ENCODE peak calls at places on chromosomes 7 and 10, in five cellular contexts. R, X, G, Y and M are unnamed samples.

GRCh38 chr7:75892634-75893272 is 13.9 kb downstream of the RHBDD2 start:
- DNase-seq in G (no peak), Y (peak; percentile 50), X (no peak), R (peak; percentile 26), M (no peak)

GRCh38 chr10:33566001-33566400 is 231.5 kb upstream of the NRP1 start:
- DNase-seq in Y (peak; percentile 8), G (no peak), X (no peak), R (no peak), M (no peak)

GRCh38 chr10:73552819-73553218 is 38.3 kb downstream of the USP54 start:
- DNase-seq in Y (no peak), X (no peak), G (no peak), R (no peak), M (no peak)

GRCh38 chr10:89475567-89475966 is 59.8 kb downstream of the SLC16A12 start:
- DNase-seq in X (no peak), R (peak; percentile 35), G (no peak), Y (no peak), M (no peak)

GRCh38 chr10:70234668-70235447 is 1.6 kb upstream of the PPA1 start:
- DNase-seq in X (no peak), R (peak; percentile 84), G (no peak), Y (peak; percentile 35), M (no peak)

GRCh38 chr7:19403691-19404090 is 258.5 kb upstream of the FERD3L start:
- DNase-seq in G (no peak), R (peak; percentile 32), Y (no peak), X (no peak), M (no peak)

GRCh38 chr10:3105166-3105565 is 37.8 kb downstream of the PFKP start:
- DNase-seq in Y (no peak), R (no peak), X (no peak), G (no peak), M (no peak)

GRCh38 chr7:127557803-127558202 is 27.6 kb downstream of the GCC1 start:
- DNase-seq in G (no peak), R (no peak), Y (no peak), X (no peak), M (no peak)

GRCh38 chr10:125694874-125695273 is 11.9 kb upstream of the TEX36 start:
- DNase-seq in Y (no peak), X (no peak), R (peak; percentile 85), G (peak; percentile 71), M (no peak)

GRCh38 chr10:119315128-119316001 is 108.0 kb downstream of the GRK5 start:
- DNase-seq in Y (peak; percentile 62), G (peak; percentile 85), X (peak; percentile 28), R (peak; percentile 98), M (peak; percentile 69)

DNA sequence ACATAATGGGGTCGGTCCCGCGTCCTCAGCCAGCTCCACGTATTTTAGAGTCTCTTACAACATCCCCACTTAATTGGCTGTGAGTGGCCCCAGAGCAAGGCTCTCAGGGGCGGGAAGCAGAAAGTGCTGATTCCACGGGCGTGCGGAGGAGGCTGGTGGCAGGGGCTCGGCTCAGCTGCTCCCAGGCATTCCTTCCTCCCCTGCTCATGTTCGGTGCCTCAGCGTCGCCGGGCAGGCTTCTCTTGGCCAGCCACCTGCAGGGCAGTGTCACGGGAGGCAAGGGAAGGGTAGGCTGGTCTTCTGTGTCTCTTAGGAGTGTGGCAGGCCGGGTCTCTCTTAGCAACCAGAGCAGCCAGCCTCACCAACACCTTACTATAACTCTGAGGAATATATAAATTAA is 33.8 kb downstream of the IL15RA start:
- DNase-seq in G (no peak), R (peak; percentile 59), Y (no peak), X (no peak), M (no peak)
- TF ChIP-seq BHLHE40 in G (no peak), R (no peak), Y (no peak), X (no peak), M (no peak)

DNA sequence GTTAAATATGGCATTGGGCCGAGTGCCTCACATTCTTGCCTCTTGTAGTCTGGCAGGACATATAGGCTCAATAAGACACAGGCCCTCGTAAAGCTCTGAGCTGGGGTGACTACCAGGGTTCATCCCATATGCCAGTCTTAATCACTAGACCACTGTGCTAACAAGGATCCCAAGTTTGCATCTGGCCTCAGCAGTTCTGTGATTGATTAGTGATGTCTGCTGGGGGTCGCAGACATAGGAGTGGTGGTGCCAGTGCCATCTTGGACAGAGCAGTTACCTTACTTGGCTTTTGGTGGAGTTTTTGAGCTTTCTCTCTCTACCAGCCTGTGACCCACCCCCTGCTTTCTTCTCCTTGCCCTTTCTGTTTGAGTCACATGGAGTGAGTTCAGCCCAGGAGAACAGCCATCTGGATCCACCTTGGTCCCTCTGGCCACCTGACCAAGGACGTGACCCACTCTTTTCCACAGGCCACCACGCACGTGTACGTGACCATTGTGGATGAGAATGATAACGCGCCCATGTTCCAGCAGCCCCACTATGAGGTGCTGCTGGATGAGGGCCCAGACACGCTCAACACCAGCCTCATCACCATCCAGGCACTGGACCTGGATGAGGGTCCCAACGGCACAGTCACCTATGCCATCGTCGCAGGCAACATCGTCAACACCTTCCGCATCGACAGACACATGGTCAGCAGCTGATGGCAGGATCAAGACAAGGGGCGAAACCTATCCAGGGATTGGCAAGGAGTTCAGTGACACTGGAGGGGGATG is 4.1 kb upstream of the VSIR start:
- DNase-seq in Y (peak; percentile 35), X (no peak), G (no peak), R (no peak), M (no peak)
- TF ChIP-seq BHLHE40 in Y (no peak), X (no peak), G (no peak), R (no peak), M (no peak)

DNA sequence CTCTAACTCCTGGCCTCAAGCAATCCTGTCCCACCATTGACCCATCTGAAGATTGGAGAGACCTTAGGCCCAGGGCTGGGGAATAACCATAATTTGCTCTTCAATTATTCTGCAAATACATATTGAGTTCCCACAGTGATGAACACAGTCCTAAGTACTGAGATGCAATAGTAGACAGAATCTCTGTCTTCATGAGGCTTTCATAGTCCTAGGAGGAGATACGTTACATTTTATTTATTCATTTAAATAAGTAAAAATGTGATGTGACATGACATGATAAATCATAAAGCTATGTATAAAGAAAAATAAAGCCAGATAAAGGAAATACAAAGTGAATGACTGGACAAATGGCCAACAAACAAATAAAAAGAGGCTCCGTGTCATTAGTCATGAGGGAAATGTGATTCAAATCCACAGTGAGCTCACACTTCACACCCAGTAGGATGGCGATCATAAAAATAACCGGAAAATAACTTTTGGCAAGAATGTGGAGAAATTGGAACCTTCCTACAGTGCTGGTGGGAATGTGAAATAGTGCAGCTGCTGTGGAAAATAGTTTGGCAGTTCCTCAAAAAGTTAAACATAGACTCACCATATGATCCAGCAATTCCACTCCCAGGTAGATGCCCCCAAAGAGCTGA is 52.1 kb upstream of the JCAD start:
- DNase-seq in Y (no peak), G (peak; percentile 24), X (no peak), R (peak; percentile 89), M (no peak)
- TF ChIP-seq BHLHE40 in Y (no peak), G (no peak), X (no peak), R (peak; percentile 60), M (no peak)

DNA sequence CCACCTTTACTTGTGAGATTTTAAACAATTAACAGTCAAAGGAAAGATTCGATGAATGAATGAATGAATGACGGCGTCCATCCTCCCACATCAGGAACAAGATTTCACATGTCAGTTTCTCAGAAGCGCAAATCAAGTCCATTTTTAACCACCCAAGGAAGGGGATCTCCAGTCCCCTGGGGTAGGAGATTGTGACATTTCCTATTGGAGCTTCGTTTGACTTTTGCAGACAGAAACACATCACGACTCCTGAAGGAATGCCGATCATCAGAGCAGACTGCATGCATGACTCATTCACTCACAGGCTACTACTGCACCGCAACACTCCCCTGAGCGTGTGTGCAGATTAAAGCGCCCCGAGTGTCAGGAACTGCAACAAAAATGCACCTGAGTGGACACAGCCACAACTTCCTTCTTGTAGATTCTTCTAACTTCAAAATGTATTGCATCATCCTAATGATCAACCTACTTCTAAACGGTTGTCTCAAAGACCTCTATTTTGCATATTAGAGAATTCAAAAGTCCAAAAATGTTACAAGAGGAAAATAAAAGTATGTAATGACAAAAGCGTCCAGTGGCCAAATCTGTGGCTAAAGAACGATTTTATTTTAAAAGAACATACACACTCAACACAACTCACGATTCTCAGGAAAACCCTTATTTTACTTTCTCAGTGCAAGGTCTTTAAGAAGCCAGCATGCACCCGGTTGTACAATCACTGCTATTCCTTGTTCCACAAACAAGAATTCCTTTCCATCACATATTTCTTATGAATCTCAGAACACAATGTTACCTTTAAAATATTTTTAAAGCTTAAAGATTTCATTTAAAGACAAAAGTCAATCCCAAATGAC is 172.6 kb downstream of the FAM107B start:
- DNase-seq in G (peak; percentile 74), Y (peak; percentile 25), R (peak; percentile 84), X (peak; percentile 62), M (no peak)
- TF ChIP-seq BHLHE40 in G (no peak), Y (no peak), R (peak; percentile 69), X (peak; percentile 73), M (no peak)

DNA sequence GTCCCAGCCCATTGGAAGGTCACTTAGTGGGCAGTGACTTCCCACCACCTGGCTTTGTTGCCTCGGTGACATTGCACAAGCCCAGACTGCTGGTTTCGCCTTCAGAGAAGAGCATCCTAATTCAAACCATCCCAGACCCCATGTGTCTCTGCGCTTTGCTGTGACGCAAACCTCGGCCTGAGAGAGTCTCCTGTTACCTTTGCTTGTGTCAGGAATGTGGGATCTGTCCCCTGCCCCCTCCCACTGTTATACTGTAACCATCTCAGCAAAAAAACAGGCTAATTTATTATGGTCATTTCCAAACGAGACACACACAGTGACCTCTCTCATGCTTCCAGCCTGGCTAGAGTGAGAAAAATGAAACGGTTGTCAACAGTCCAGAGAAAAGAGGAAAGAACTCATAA is 25.0 kb upstream of the AQP1 start:
- DNase-seq in X (no peak), R (no peak), G (no peak), Y (no peak), M (no peak)
- TF ChIP-seq BHLHE40 in X (no peak), R (no peak), G (no peak), Y (no peak), M (no peak)